ENCODE peak calls at places on chromosomes 7 and 10, in ten cellular contexts. P is upper lobe of left lung, U is HepG2, O is endothelial cell of umbilical vein, Q is GM12892, T is prostate gland, J is suprapubic skin, L is esophagus muscularis mucosa, V is stomach, D is K562. M is an unnamed sample.

GRCh38 chr7:120858299-120858636 is 324 bp upstream of the TSPAN12 start:
- DNase-seq in P (no peak), U (no peak), O (no peak), Q (no peak), T (no peak), J (no peak), L (no peak), V (no peak), D (no peak), M (no peak)

GRCh38 chr10:117547301-117548153 is 5.0 kb downstream of the EMX2 start:
- DNase-seq in P (no peak), U (no peak), O (no peak), Q (no peak), T (no peak), J (no peak), L (no peak), V (no peak), D (no peak), M (no peak)

GRCh38 chr7:5755704-5756131 is 25.7 kb downstream of the RNF216 start:
- DNase-seq in P (no peak), U (no peak), O (peak; percentile 16), Q (no peak), T (no peak), J (no peak), L (no peak), V (no peak), D (peak; percentile 78), M (no peak)

GRCh38 chr7:106679153-106679931 is 18.4 kb upstream of the CCDC71L start:
- DNase-seq in P (peak; percentile 24), U (no peak), O (peak; percentile 73), Q (no peak), T (no peak), J (no peak), L (no peak), V (no peak), D (peak; percentile 82), M (no peak)

GRCh38 chr7:78496226-78496625 is 697.7 kb downstream of the PHTF2 start:
- DNase-seq in P (no peak), U (no peak), O (no peak), Q (no peak), T (no peak), J (no peak), L (no peak), V (no peak), D (no peak), M (no peak)

GRCh38 chr7:100119701-100120517 is 475 bp downstream of the CNPY4 start:
- DNase-seq in P (peak; percentile 41), U (peak; percentile 57), O (no peak), Q (peak; percentile 74), T (peak; percentile 45), J (no peak), L (peak; percentile 96), V (peak; percentile 47), D (peak; percentile 77), M (peak; percentile 64)

GRCh38 chr7:92955081-92955480 is 118.7 kb upstream of the CDK6 start:
- DNase-seq in P (no peak), U (no peak), O (no peak), Q (no peak), T (no peak), J (no peak), L (no peak), V (no peak), D (no peak), M (no peak)

GRCh38 chr10:60944159-60944909 is at the start of gene RHOBTB1:
- DNase-seq in P (peak; percentile 80), U (peak; percentile 34), O (peak; percentile 85), Q (no peak), T (peak; percentile 53), J (peak; percentile 85), L (peak; percentile 93), V (peak; percentile 82), D (peak; percentile 74), M (peak; percentile 31)

GRCh38 chr7:46244752-46245151 is 323.7 kb upstream of the IGFBP3 start:
- DNase-seq in P (no peak), U (no peak), O (no peak), Q (no peak), T (no peak), J (no peak), L (no peak), V (no peak), D (no peak), M (no peak)

GRCh38 chr10:34360984-34361383 is 454.1 kb downstream of the PARD3 start:
- DNase-seq in P (no peak), U (no peak), O (no peak), Q (no peak), T (no peak), J (no peak), L (no peak), V (no peak), D (no peak), M (no peak)

GRCh38 chr7:148856035-148856881 is 27.8 kb downstream of the EZH2 start:
- DNase-seq in P (peak; percentile 30), U (peak; percentile 31), O (peak; percentile 64), Q (peak; percentile 17), T (peak; percentile 14), J (no peak), L (no peak), V (peak; percentile 52), D (peak; percentile 78), M (peak; percentile 15)

GRCh38 chr10:3248526-3249255 is 76.1 kb upstream of the PITRM1 start:
- DNase-seq in P (no peak), U (no peak), O (peak; percentile 81), Q (no peak), T (no peak), J (no peak), L (no peak), V (no peak), D (peak; percentile 24), M (no peak)

GRCh38 chr7:2405601-2406345 is 2.4 kb downstream of the CHST12 start:
- DNase-seq in P (no peak), U (no peak), O (no peak), Q (peak; percentile 60), T (no peak), J (no peak), L (no peak), V (no peak), D (peak; percentile 70), M (no peak)

GRCh38 chr7:149742075-149742701 is 31.2 kb downstream of the ZNF467 start:
- DNase-seq in P (peak; percentile 65), U (peak; percentile 41), O (peak; percentile 71), Q (peak; percentile 71), T (peak; percentile 46), J (no peak), L (no peak), V (peak; percentile 74), D (peak; percentile 89), M (peak; percentile 66)

DNA sequence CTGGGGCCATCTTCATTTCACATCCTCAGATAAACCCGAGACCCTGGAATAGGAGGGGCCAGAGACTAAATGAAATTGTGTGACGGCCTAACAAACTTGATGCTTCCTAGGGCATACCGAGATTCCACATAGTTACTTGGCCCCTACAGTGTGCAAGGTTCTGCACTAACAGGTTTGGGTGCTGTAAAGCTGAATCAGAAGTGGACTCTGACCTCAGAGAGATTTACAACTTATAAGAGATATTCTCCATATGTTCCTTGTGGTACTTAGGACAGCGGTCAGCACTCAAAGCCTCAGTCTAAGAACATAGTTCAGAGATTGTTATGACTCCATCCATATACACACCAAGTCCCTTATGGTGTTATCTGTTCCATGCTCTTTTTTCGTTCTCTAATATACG is 55.1 kb upstream of the FHIP2A start:
- DNase-seq in P (no peak), U (no peak), O (no peak), Q (no peak), T (no peak), J (no peak), L (no peak), V (no peak), D (no peak), M (no peak)
- TF ChIP-seq POLR2A in P (no peak), U (no peak), O (no peak), Q (no peak), T (no peak), J (no peak), L (no peak), V (no peak), D (no peak), M (no peak)

GRCh38 chr7:50182734-50183133 is 89.7 kb upstream of the ZPBP start:
- DNase-seq in P (peak; percentile 52), U (no peak), O (no peak), Q (no peak), T (no peak), J (no peak), L (no peak), V (no peak), D (no peak), M (no peak)
- TF ChIP-seq POLR2AphosphoS5 in P (peak; percentile 16), U (no peak), O (no peak), Q (no peak), T (no peak), J (no peak), L (no peak), V (no peak), D (no peak), M (no peak)

GRCh38 chr7:99108615-99109014 is 35.3 kb downstream of the SMURF1 start:
- DNase-seq in P (no peak), U (no peak), O (no peak), Q (no peak), T (no peak), J (no peak), L (no peak), V (no peak), D (no peak), M (no peak)

GRCh38 chr7:99105756-99106155 is 38.2 kb downstream of the SMURF1 start:
- DNase-seq in P (no peak), U (no peak), O (no peak), Q (no peak), T (no peak), J (no peak), L (no peak), V (no peak), D (no peak), M (no peak)

GRCh38 chr7:99106411-99106810 is 37.5 kb downstream of the SMURF1 start:
- DNase-seq in P (no peak), U (peak; percentile 60), O (no peak), Q (no peak), T (no peak), J (no peak), L (no peak), V (no peak), D (no peak), M (no peak)

GRCh38 chr7:99104631-99105030 is 39.3 kb downstream of the SMURF1 start:
- DNase-seq in P (no peak), U (no peak), O (no peak), Q (no peak), T (no peak), J (no peak), L (no peak), V (no peak), D (no peak), M (no peak)

GRCh38 chr7:99106869-99107268 is 37.0 kb downstream of the SMURF1 start:
- DNase-seq in P (no peak), U (no peak), O (peak; percentile 23), Q (no peak), T (no peak), J (no peak), L (no peak), V (no peak), D (no peak), M (no peak)
- TF ChIP-seq POLR2A in P (no peak), U (no peak), O (no peak), Q (no peak), T (no peak), J (no peak), L (no peak), V (no peak), D (no peak), M (no peak)

GRCh38 chr10:16348891-16349290 is 87.9 kb upstream of the PTER start:
- DNase-seq in P (no peak), U (no peak), O (no peak), Q (no peak), T (no peak), J (no peak), L (no peak), V (no peak), D (no peak), M (no peak)

GRCh38 chr10:16352146-16352545 is 84.7 kb upstream of the PTER start:
- DNase-seq in P (no peak), U (no peak), O (no peak), Q (no peak), T (no peak), J (no peak), L (no peak), V (no peak), D (no peak), M (no peak)
- TF ChIP-seq POLR2AphosphoS5 in P (no peak), U (no peak), O (no peak), Q (no peak), T (no peak), J (no peak), L (no peak), V (no peak), D (no peak), M (no peak)

M was measured in GM12891.